ENCODE peak calls at places on chromosome 21, in five cellular contexts. V is SK-N-SH, Y is K562, A is A549, M is GM12878. O is an unnamed sample.

GRCh38 chr21:26177187-26177586 is 6.6 kb upstream of the APP start:
- DNase-seq in V (no peak), Y (no peak), A (no peak), M (no peak), O (no peak)

GRCh38 chr21:41768371-41769042 is 1.7 kb upstream of the RIPK4 start:
- DNase-seq in V (peak; percentile 60), Y (no peak), A (no peak), M (no peak), O (peak; percentile 85)

GRCh38 chr21:42724226-42724920 is 71.0 kb downstream of the PDE9A start:
- DNase-seq in V (no peak), Y (no peak), A (peak; percentile 15), M (no peak), O (peak; percentile 92)

GRCh38 chr21:31354122-31354521 is 10.1 kb upstream of the TIAM1 start:
- DNase-seq in V (no peak), Y (no peak), A (no peak), M (no peak), O (no peak)

GRCh38 chr21:33670076-33670475 is 27.8 kb downstream of the ITSN1 start:
- DNase-seq in V (no peak), Y (no peak), A (no peak), M (no peak), O (peak; percentile 43)

GRCh38 chr21:27700974-27701614 is 734.2 kb upstream of the ADAMTS5 start:
- DNase-seq in V (peak; percentile 59), Y (peak; percentile 34), A (peak; percentile 2), M (no peak), O (peak; percentile 88)

GRCh38 chr21:28944296-28944695 is 48.4 kb downstream of the LTN1 start:
- DNase-seq in V (no peak), Y (no peak), A (no peak), M (no peak), O (peak; percentile 15)

GRCh38 chr21:29017639-29018237 is 1.4 kb downstream of the RWDD2B start:
- DNase-seq in V (no peak), Y (peak; percentile 21), A (no peak), M (no peak), O (no peak)

GRCh38 chr21:31576428-31576827 is 83.1 kb upstream of the SOD1 start:
- DNase-seq in V (no peak), Y (no peak), A (no peak), M (no peak), O (no peak)

GRCh38 chr21:31132574-31133242 is 94.4 kb upstream of the KRTAP19-8 start:
- DNase-seq in V (no peak), Y (no peak), A (no peak), M (peak; percentile 93), O (peak; percentile 12)

GRCh38 chr21:17461582-17461981 is 51.3 kb upstream of the CXADR start:
- DNase-seq in V (no peak), Y (no peak), A (no peak), M (no peak), O (peak; percentile 43)

GRCh38 chr21:32770514-32771133 is 931 bp downstream of the PAXBP1 start:
- DNase-seq in V (no peak), Y (peak; percentile 22), A (no peak), M (no peak), O (peak; percentile 8)

DNA sequence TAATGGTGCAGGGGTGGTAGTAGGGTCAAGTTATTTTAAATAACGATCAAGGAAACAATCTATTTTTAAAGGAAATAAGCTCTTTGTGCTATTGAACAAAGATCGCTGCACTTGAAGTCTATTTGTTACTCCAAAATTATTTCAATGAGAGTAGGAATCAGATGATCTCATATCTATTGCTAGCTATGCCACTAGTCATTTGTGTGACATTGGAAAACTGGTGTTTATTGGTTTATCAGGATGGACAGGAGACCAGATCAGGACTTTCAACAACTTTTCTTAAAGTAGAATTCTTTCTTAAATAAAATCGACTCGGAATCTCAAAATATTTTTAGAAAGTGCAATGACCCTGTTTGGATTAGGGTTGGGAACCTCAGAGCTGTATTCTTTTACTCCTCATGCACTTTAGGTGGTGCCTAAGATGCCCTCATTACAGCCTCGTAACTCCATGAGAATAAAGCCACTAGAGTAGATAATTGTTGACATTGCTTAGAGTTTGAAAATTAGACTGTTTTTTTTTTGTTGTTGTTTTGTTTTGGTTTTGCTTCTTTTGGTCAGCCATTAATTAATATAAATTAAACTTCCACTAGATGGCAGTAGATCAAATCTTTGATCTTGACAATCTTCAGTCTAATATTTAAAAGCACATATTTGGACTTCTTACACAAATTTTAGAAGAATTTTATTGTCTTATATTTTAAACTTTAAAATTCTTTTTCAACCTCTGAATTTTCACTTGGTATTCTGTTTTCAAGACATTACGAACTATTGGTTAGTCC is 352.4 kb downstream of the USP25 start:
- DNase-seq in V (no peak), Y (no peak), A (no peak), M (no peak), O (peak; percentile 22)
- TF ChIP-seq RCOR1 in V (no peak), Y (no peak), A (no peak), M (no peak), O (no peak)

GRCh38 chr21:45532826-45533730 is 9.2 kb downstream of the SLC19A1 start:
- DNase-seq in V (no peak), Y (no peak), A (no peak), M (no peak), O (no peak)
- TF ChIP-seq RCOR1 in V (no peak), Y (no peak), A (no peak), M (no peak), O (no peak)

DNA sequence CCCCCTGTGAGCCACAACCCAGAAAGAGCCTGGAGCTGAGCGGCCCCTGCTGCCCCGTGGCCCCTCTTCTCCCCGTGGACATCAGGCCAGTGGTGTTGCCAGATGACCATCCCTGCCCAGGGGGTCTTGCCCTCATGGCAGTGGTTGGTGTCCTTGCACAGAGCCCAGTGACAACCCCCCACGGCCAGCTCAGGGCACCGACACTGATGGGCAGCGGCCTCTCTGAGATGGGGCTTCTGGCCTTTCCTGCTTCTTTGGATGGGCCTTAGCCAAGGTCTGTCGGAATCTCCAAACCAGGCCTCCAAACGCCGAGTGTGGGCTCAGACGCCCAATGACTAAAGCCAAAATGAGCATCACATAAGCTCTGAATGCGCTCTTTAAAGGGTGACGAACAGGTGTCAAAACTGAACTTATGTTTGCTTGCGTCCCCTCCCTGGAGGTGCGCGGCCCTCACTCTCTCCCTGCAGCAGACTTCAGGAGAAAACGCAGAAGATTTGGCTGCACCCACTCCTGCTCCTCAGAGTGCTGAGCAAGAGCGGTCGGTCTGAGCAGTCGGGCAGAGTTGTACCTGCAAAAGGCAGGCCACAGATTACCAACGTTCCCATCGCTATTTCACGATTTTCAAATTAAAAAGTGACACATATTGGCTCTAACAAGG is 41.9 kb downstream of the UBE2G2 start:
- DNase-seq in V (no peak), Y (no peak), A (no peak), M (no peak), O (no peak)
- TF ChIP-seq RCOR1 in V (no peak), Y (no peak), A (no peak), M (no peak), O (no peak)

GRCh38 chr21:35390013-35390776 is 341.1 kb upstream of the RUNX1 start:
- DNase-seq in V (peak; percentile 21), Y (no peak), A (no peak), M (no peak), O (peak; percentile 79)
- TF ChIP-seq RCOR1 in V (no peak), Y (no peak), A (no peak), M (no peak), O (no peak)

DNA sequence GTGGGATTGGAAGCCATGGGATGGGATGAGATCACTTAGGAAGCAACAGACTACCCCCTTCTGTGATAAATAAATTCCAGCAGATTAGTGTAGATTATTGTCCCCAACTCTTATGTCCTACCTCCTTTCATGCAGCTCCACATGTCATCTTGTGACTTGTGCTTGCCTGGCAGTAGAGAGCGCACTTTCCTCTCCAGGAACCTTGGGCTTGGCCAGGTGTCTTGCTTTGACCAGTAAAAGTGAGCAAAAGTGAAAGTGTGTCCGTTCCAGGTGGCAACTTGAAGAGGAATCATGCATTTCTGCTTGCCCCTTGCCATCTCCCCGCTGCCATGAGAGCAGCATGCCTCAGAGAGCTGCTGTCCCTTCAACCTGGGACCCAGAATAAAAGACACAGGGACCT is 122.9 kb upstream of the ERG start:
- DNase-seq in V (no peak), Y (no peak), A (no peak), M (no peak), O (no peak)
- TF ChIP-seq RCOR1 in V (no peak), Y (no peak), A (no peak), M (no peak), O (no peak)

GRCh38 chr21:39316062-39316461 is 2.6 kb upstream of the BRWD1 start:
- DNase-seq in V (no peak), Y (no peak), A (no peak), M (no peak), O (no peak)
- TF ChIP-seq RCOR1 in V (no peak), Y (no peak), A (no peak), M (no peak), O (no peak)

GRCh38 chr21:39125752-39126485 is 57.3 kb downstream of the PSMG1 start:
- DNase-seq in V (peak; percentile 70), Y (no peak), A (no peak), M (no peak), O (peak; percentile 78)
- TF ChIP-seq RCOR1 in V (no peak), Y (no peak), A (no peak), M (no peak), O (no peak)

DNA sequence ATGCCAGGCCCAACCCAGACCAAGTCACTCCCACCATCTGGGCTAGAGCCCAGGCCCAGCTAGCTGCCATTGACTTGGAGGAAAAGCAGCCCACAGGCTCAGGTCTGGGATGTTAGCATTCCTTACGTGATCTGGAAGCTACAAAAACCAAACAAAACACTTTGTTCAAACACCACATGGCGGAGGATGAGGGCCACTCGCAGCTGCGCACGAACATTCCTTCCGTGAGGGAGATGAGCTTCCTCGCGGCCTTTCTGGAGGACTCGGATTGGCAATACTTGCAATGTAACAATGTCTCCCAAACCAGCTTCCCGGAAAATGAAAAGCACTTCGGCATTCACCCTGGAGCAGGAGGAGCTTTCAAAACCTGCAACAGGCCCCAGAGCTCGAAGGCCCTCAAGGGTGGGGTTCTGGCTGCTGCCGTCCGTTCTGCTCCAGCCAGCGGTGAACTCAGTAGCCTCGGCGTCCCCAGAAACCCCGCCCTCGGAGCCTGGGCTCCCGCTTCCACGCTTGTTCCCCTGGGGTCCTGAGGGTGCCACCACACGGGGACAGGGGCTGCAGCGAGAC is 40.5 kb downstream of the COL6A1 start:
- DNase-seq in V (no peak), Y (no peak), A (no peak), M (no peak), O (no peak)
- TF ChIP-seq RCOR1 in V (no peak), Y (no peak), A (no peak), M (no peak), O (no peak)

DNA sequence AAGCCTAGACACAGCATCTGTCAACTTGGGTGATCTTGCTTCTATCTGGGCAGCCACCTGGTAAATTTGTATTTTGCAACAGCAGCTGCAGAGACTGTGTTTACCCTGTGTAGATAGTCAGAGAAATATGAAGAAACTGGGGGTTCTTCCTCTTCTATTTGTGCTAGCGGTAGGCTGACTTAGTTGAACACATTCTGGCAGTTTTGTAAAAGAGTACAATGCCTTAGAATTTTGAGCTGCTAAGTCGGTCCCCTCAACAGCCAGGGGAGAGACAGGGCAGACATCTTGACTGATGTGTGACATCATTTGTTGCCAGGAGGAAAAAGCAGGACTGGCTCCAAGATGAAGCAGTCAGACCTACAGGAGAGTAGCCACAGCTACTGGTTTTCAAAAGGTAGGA is 53.7 kb downstream of the KCNJ6 start:
- DNase-seq in V (peak; percentile 35), Y (no peak), A (peak; percentile 31), M (no peak), O (peak; percentile 66)
- TF ChIP-seq RCOR1 in V (no peak), Y (no peak), A (no peak), M (no peak), O (no peak)